ENCODE peak calls at places on chromosomes 11 and 22, in four cellular contexts. One of them, this sample, is unnamed.

GRCh38 chr11:33344611-33345010 is 87.4 kb downstream of the HIPK3 start:
- DNase-seq in HFF-Myc: no peak
- DNase-seq in omental fat pad: no peak
- DNase-seq in psoas muscle: no peak
- DNase-seq in this sample: no peak

GRCh38 chr22:29840498-29840897 is 2.4 kb upstream of the ASCC2 start:
- DNase-seq in HFF-Myc: no peak
- DNase-seq in omental fat pad: no peak
- DNase-seq in psoas muscle: no peak
- DNase-seq in this sample: no peak

GRCh38 chr11:120526241-120526640 is 14.7 kb downstream of the GRIK4 start:
- DNase-seq in HFF-Myc: no peak
- DNase-seq in omental fat pad: no peak
- DNase-seq in psoas muscle: peak
- DNase-seq in this sample: no peak

GRCh38 chr11:125348704-125349635 is 147.1 kb downstream of the FEZ1 start:
- DNase-seq in HFF-Myc: no peak
- DNase-seq in omental fat pad: peak
- DNase-seq in psoas muscle: peak
- DNase-seq in this sample: peak

GRCh38 chr22:40714514-40714966 is 35.3 kb downstream of the MCHR1 start:
- DNase-seq in HFF-Myc: no peak
- DNase-seq in omental fat pad: no peak
- DNase-seq in psoas muscle: peak
- DNase-seq in this sample: no peak

GRCh38 chr11:3043315-3043871 is 13.8 kb downstream of the CARS1 start:
- DNase-seq in HFF-Myc: no peak
- DNase-seq in omental fat pad: no peak
- DNase-seq in psoas muscle: peak
- DNase-seq in this sample: no peak

GRCh38 chr11:94588366-94588952 is 21.3 kb downstream of the PIWIL4 start:
- DNase-seq in HFF-Myc: no peak
- DNase-seq in omental fat pad: no peak
- DNase-seq in psoas muscle: no peak
- DNase-seq in this sample: no peak

GRCh38 chr11:69486773-69487266 is 5.4 kb downstream of the LINC01488 start:
- DNase-seq in HFF-Myc: no peak
- DNase-seq in omental fat pad: no peak
- DNase-seq in psoas muscle: peak
- DNase-seq in this sample: no peak

GRCh38 chr22:38086942-38087341 is 3.0 kb upstream of the SLC16A8 start:
- DNase-seq in HFF-Myc: no peak
- DNase-seq in omental fat pad: no peak
- DNase-seq in psoas muscle: peak
- DNase-seq in this sample: no peak

GRCh38 chr11:14499178-14499559 is 442 bp downstream of the COPB1 start:
- DNase-seq in HFF-Myc: no peak
- DNase-seq in omental fat pad: no peak
- DNase-seq in psoas muscle: no peak
- DNase-seq in this sample: peak

GRCh38 chr11:1299621-1300020 is 9.8 kb downstream of the TOLLIP start:
- DNase-seq in HFF-Myc: no peak
- DNase-seq in omental fat pad: no peak
- DNase-seq in psoas muscle: no peak
- DNase-seq in this sample: no peak

GRCh38 chr11:69652999-69653398 is 12.0 kb downstream of the CCND1 start:
- DNase-seq in HFF-Myc: no peak
- DNase-seq in omental fat pad: no peak
- DNase-seq in psoas muscle: no peak
- DNase-seq in this sample: no peak

GRCh38 chr11:59187587-59187986 is 15.7 kb downstream of the DTX4 start:
- DNase-seq in HFF-Myc: no peak
- DNase-seq in omental fat pad: no peak
- DNase-seq in psoas muscle: peak
- DNase-seq in this sample: no peak

GRCh38 chr22:23831261-23831660 is 7.5 kb downstream of the DERL3 start:
- DNase-seq in HFF-Myc: no peak
- DNase-seq in omental fat pad: no peak
- DNase-seq in psoas muscle: peak
- DNase-seq in this sample: no peak

GRCh38 chr11:57485217-57486007 is 25.1 kb downstream of the RTN4RL2 start:
- DNase-seq in HFF-Myc: no peak
- DNase-seq in omental fat pad: no peak
- DNase-seq in psoas muscle: no peak
- DNase-seq in this sample: no peak

GRCh38 chr11:71500601-71501021 is 26.5 kb upstream of the KRTAP5-7 start:
- DNase-seq in HFF-Myc: no peak
- DNase-seq in omental fat pad: no peak
- DNase-seq in psoas muscle: no peak
- DNase-seq in this sample: no peak

GRCh38 chr11:59000007-59000406 is 60.7 kb downstream of the GLYATL1 start:
- DNase-seq in HFF-Myc: no peak
- DNase-seq in omental fat pad: no peak
- DNase-seq in psoas muscle: no peak
- DNase-seq in this sample: no peak

GRCh38 chr11:12215192-12215591 is 104.8 kb downstream of the MICAL2 start:
- DNase-seq in HFF-Myc: no peak
- DNase-seq in omental fat pad: no peak
- DNase-seq in psoas muscle: no peak
- DNase-seq in this sample: no peak

GRCh38 chr22:25137577-25138525 is 61.8 kb upstream of the CRYBB3 start:
- DNase-seq in HFF-Myc: no peak
- DNase-seq in omental fat pad: no peak
- DNase-seq in psoas muscle: no peak
- DNase-seq in this sample: no peak

GRCh38 chr11:65653229-65654225 is 9.2 kb downstream of the RELA start:
- DNase-seq in HFF-Myc: no peak
- DNase-seq in omental fat pad: no peak
- DNase-seq in psoas muscle: peak
- DNase-seq in this sample: no peak

GRCh38 chr11:65651589-65652510 is 10.9 kb downstream of the RELA start:
- DNase-seq in HFF-Myc: no peak
- DNase-seq in omental fat pad: no peak
- DNase-seq in psoas muscle: peak
- DNase-seq in this sample: no peak

GRCh38 chr11:65650547-65651338 is 12.0 kb downstream of the RELA start:
- DNase-seq in HFF-Myc: no peak
- DNase-seq in omental fat pad: no peak
- DNase-seq in psoas muscle: peak
- DNase-seq in this sample: no peak

GRCh38 chr11:65651339-65651588 is 11.5 kb downstream of the RELA start:
- DNase-seq in HFF-Myc: no peak
- DNase-seq in omental fat pad: no peak
- DNase-seq in psoas muscle: peak
- DNase-seq in this sample: no peak

DNA sequence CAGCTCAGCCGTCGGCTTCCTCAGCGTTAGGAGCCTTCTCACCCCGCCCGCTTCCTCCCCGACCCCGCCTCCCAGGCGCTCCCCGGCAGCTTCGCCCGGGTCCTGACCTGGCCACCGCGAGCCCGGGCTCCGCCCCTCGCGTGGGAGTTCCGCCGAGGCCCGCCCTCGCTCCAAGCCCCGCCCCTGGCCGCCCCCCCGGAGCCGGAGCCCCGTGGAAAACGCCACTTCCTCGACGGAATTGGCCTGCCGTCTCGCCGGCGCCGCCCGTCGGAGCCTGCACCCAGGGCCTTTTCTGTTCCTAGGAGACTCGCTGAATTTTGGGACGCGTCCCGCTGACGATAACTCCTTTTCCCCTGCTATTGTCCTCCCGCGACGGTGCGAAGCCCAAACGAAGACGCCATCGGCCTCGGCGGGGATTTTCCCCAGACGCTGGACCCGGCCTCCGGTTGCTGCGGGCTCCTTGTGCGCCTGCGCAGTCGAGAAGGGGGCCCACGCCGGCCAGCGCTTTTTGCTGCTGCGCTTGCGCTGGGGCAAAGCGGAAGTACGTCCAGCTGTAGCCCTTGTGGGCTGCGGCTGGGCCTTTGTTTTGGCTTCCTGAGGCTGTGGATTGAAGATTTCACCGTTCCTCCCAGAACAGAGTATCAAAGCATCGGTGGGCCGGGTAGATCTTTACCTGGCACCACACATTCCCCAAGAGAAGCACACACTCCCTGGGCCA is 10.0 kb downstream of the RELA start:
- DNase-seq in HFF-Myc: peak
- DNase-seq in omental fat pad: peak
- DNase-seq in psoas muscle: peak
- DNase-seq in this sample: peak
- TF ChIP-seq CTCF in HFF-Myc: no peak
- TF ChIP-seq CTCF in omental fat pad: no peak
- TF ChIP-seq CTCF in psoas muscle: no peak
- TF ChIP-seq CTCF in this sample: no peak

GRCh38 chr11:8092587-8093424 is 11.8 kb downstream of the TUB start:
- DNase-seq in HFF-Myc: peak
- DNase-seq in omental fat pad: no peak
- DNase-seq in psoas muscle: peak
- DNase-seq in this sample: peak
- TF ChIP-seq CTCF in HFF-Myc: peak
- TF ChIP-seq CTCF in omental fat pad: no peak
- TF ChIP-seq CTCF in psoas muscle: peak
- TF ChIP-seq CTCF in this sample: peak

GRCh38 chr11:80502511-80502910 is 1061.7 kb upstream of the TENM4 start:
- DNase-seq in HFF-Myc: no peak
- DNase-seq in omental fat pad: no peak
- DNase-seq in psoas muscle: no peak
- DNase-seq in this sample: no peak
- TF ChIP-seq CTCF in HFF-Myc: no peak
- TF ChIP-seq CTCF in omental fat pad: no peak
- TF ChIP-seq CTCF in psoas muscle: no peak
- TF ChIP-seq CTCF in this sample: no peak

GRCh38 chr22:49433044-49433443 is 394.6 kb downstream of the BRD1 start:
- DNase-seq in HFF-Myc: no peak
- DNase-seq in omental fat pad: no peak
- DNase-seq in psoas muscle: no peak
- DNase-seq in this sample: no peak

GRCh38 chr22:49435596-49435995 is 392.1 kb downstream of the BRD1 start:
- DNase-seq in HFF-Myc: no peak
- DNase-seq in omental fat pad: no peak
- DNase-seq in psoas muscle: no peak
- DNase-seq in this sample: no peak

GRCh38 chr22:49432211-49432905 is 395.3 kb downstream of the BRD1 start:
- DNase-seq in HFF-Myc: no peak
- DNase-seq in omental fat pad: no peak
- DNase-seq in psoas muscle: no peak
- DNase-seq in this sample: no peak

GRCh38 chr22:49436056-49436455 is 391.6 kb downstream of the BRD1 start:
- DNase-seq in HFF-Myc: no peak
- DNase-seq in omental fat pad: no peak
- DNase-seq in psoas muscle: no peak
- DNase-seq in this sample: no peak

DNA sequence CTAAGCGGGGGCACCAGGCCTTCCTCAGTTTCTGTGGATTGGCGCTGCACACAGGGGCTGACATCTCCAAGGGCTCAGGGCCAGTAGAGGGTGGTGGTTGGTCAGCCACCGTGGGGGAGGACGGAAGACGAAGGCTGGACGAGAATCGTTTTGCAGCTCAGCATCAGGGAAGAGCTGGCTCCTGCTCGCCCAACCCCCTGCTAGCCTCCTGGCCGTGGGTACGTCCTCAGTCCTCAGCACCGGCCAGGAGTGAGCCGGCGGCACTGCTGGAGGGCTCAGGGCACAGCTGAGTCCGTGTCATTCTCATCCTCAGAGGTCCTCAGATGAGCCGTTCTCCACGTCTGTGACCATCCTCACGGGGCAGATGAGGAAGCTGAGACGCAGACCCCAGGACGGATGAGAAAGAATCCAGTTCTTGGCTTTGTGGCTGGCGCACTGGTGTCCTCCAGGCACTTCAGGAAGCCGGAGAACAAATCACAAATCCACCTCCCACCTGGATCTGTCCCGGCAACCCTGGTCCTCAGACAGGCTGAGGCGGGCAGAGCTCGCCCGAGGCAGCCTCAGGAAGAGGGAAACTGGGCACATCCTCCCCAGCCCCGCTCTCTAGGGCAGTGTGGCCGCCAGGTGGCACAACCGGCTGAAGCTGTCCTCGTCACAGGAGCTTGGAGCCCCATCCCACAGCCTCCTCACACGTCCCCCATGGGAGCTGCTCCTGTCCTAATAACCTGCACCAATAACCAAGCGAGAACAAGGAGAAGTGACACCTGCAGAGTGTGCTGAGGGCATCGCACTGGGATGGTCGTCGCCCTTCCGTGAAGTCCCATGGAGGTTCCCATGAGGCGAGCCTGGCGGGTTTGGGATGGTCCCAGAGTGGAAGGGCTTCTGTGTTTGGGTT is 393.7 kb downstream of the BRD1 start:
- DNase-seq in HFF-Myc: no peak
- DNase-seq in omental fat pad: no peak
- DNase-seq in psoas muscle: no peak
- DNase-seq in this sample: no peak
- TF ChIP-seq CTCF in HFF-Myc: no peak
- TF ChIP-seq CTCF in omental fat pad: no peak
- TF ChIP-seq CTCF in psoas muscle: no peak
- TF ChIP-seq CTCF in this sample: no peak

GRCh38 chr11:32323814-32324130 is 111.6 kb downstream of the WT1 start:
- DNase-seq in HFF-Myc: no peak
- DNase-seq in omental fat pad: no peak
- DNase-seq in psoas muscle: no peak
- DNase-seq in this sample: no peak
- TF ChIP-seq CTCF in HFF-Myc: no peak
- TF ChIP-seq CTCF in omental fat pad: no peak
- TF ChIP-seq CTCF in psoas muscle: no peak
- TF ChIP-seq CTCF in this sample: no peak

GRCh38 chr11:112583246-112583893 is 322.7 kb upstream of the PLET1 start:
- DNase-seq in HFF-Myc: no peak
- DNase-seq in omental fat pad: no peak
- DNase-seq in psoas muscle: no peak
- DNase-seq in this sample: peak

GRCh38 chr11:112587664-112588063 is 327.0 kb upstream of the PLET1 start:
- DNase-seq in HFF-Myc: no peak
- DNase-seq in omental fat pad: no peak
- DNase-seq in psoas muscle: no peak
- DNase-seq in this sample: no peak

GRCh38 chr11:112581747-112582146 is 321.1 kb upstream of the PLET1 start:
- DNase-seq in HFF-Myc: no peak
- DNase-seq in omental fat pad: no peak
- DNase-seq in psoas muscle: no peak
- DNase-seq in this sample: no peak

GRCh38 chr11:112582366-112582765 is 321.7 kb upstream of the PLET1 start:
- DNase-seq in HFF-Myc: no peak
- DNase-seq in omental fat pad: no peak
- DNase-seq in psoas muscle: no peak
- DNase-seq in this sample: no peak

GRCh38 chr11:112584674-112585073 is 324.0 kb upstream of the PLET1 start:
- DNase-seq in HFF-Myc: no peak
- DNase-seq in omental fat pad: no peak
- DNase-seq in psoas muscle: no peak
- DNase-seq in this sample: no peak
- TF ChIP-seq CTCF in HFF-Myc: no peak
- TF ChIP-seq CTCF in omental fat pad: no peak
- TF ChIP-seq CTCF in psoas muscle: peak
- TF ChIP-seq CTCF in this sample: no peak

DNA sequence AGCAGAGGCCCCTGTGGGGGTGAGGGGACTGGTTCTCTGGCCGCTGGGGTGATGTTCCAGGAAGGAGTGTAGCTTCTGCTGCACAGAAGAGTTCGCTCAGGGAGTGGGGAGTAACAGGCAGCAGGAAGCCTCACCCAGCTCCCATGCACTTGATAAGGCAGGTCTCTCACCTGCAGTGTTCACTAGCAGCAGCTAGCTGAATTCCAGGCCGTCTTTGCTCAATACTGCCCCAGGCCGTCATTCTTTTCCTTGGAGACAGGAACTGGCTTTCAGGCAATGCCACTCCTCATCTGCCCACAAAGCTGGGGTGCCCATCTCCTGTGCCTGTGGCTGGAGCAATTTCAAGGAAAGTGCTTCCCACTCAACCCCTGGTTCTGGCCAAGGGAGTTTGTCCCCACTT is 66.1 kb downstream of the ARHGAP42 start:
- DNase-seq in HFF-Myc: no peak
- DNase-seq in omental fat pad: no peak
- DNase-seq in psoas muscle: no peak
- DNase-seq in this sample: no peak
- TF ChIP-seq CTCF in HFF-Myc: no peak
- TF ChIP-seq CTCF in omental fat pad: no peak
- TF ChIP-seq CTCF in psoas muscle: no peak
- TF ChIP-seq CTCF in this sample: no peak